ENCODE peak calls at places on chromosomes 2 and 18, in eight cellular contexts. J, X, L, O, B, G, N and I are unnamed samples.

GRCh38 chr18:74310411-74310810 is 5.2 kb upstream of the C18orf63 start:
- DNase-seq in X (no peak), B (no peak), L (no peak), G (no peak), J (peak; percentile 58), N (no peak), O (no peak), I (peak; percentile 75)

GRCh38 chr2:134206573-134206972 is 47.3 kb upstream of the MGAT5 start:
- DNase-seq in J (peak; percentile 68), X (no peak), O (no peak), L (no peak), N (peak; percentile 62), G (no peak), B (peak; percentile 35), I (peak; percentile 69)

GRCh38 chr2:86223682-86224560 is 24.7 kb downstream of the MRPL35 start:
- DNase-seq in G (no peak), B (no peak), L (no peak), J (peak; percentile 46), N (no peak), O (no peak), X (no peak), I (peak; percentile 35)

GRCh38 chr18:45785015-45785597 is 40.4 kb upstream of the SIGLEC15 start:
- DNase-seq in L (no peak), G (no peak), J (peak; percentile 46), O (no peak), X (no peak), B (peak; percentile 30), N (no peak), I (peak; percentile 68)

GRCh38 chr2:73366060-73366459 is 19.6 kb upstream of the ALMS1 start:
- DNase-seq in X (no peak), B (no peak), G (no peak), N (no peak), L (no peak), O (no peak), J (no peak), I (no peak)

GRCh38 chr2:27723372-27724144 is 48.0 kb upstream of the MRPL33 start:
- DNase-seq in N (peak; percentile 70), L (peak; percentile 57), B (peak; percentile 75), G (no peak), J (peak; percentile 79), O (peak; percentile 83), X (peak; percentile 80), I (peak; percentile 86)

GRCh38 chr18:74652392-74652988 is 54.8 kb downstream of the ZNF407 start:
- DNase-seq in G (no peak), N (no peak), J (peak; percentile 49), X (no peak), O (peak; percentile 19), L (no peak), B (no peak), I (peak; percentile 81)

GRCh38 chr2:234611209-234611608 is 114.3 kb upstream of the ARL4C start:
- DNase-seq in N (no peak), J (no peak), L (no peak), G (no peak), B (no peak), O (peak; percentile 6), X (no peak), I (peak; percentile 20)

GRCh38 chr2:26706616-26707473 is 14.3 kb downstream of the KCNK3 start:
- DNase-seq in N (no peak), G (no peak), B (peak; percentile 33), L (no peak), O (no peak), J (no peak), X (no peak), I (peak; percentile 27)

GRCh38 chr2:185472574-185472973 is 266.0 kb upstream of the FSIP2 start:
- DNase-seq in O (no peak), X (no peak), B (no peak), G (no peak), J (no peak), L (no peak), N (no peak), I (no peak)

GRCh38 chr2:225270861-225271260 is 128.6 kb upstream of the NYAP2 start:
- DNase-seq in O (peak; percentile 32), J (peak; percentile 43), N (no peak), B (no peak), G (no peak), X (no peak), L (no peak), I (peak; percentile 82)

GRCh38 chr2:175203621-175204496 is 22.3 kb upstream of the ATP5MC3 start:
- DNase-seq in X (no peak), L (no peak), J (peak; percentile 40), G (no peak), O (peak; percentile 21), N (peak; percentile 29), B (peak; percentile 20), I (peak; percentile 78)

GRCh38 chr2:37171624-37171950 is 14.8 kb upstream of the EIF2AK2 start:
- DNase-seq in J (no peak), X (no peak), G (no peak), N (no peak), B (no peak), O (no peak), L (no peak), I (no peak)

GRCh38 chr2:238702691-238703415 is 145.0 kb upstream of the TWIST2 start:
- DNase-seq in X (peak; percentile 11), O (no peak), J (no peak), N (no peak), G (no peak), B (peak; percentile 32), L (no peak), I (no peak)

GRCh38 chr2:96856776-96857673 is 791 bp downstream of the ANKRD39 start:
- DNase-seq in X (peak; percentile 40), N (no peak), G (no peak), B (peak; percentile 23), O (no peak), J (no peak), L (no peak), I (peak; percentile 24)

GRCh38 chr2:134823832-134824231 is 14.6 kb upstream of the ACMSD start:
- DNase-seq in L (no peak), N (no peak), G (no peak), X (no peak), O (no peak), B (no peak), J (no peak), I (no peak)

GRCh38 chr2:54660752-54661151 is 62.7 kb upstream of the EML6 start:
- DNase-seq in X (no peak), B (no peak), O (no peak), G (no peak), L (no peak), J (no peak), N (no peak), I (no peak)

GRCh38 chr2:204898928-204899640 is 353.8 kb downstream of the PARD3B start:
- DNase-seq in B (no peak), N (no peak), J (peak; percentile 41), O (no peak), L (no peak), G (no peak), X (no peak), I (no peak)

GRCh38 chr2:230347659-230348305 is 20.8 kb downstream of the SP140L start:
- DNase-seq in X (no peak), O (no peak), L (no peak), N (no peak), J (no peak), G (no peak), B (no peak), I (peak; percentile 60)

GRCh38 chr2:126900646-126901319 is 2.1 kb downstream of the TEX51 start:
- DNase-seq in B (no peak), J (no peak), G (no peak), O (no peak), X (no peak), L (no peak), N (no peak), I (no peak)

GRCh38 chr2:75068546-75068945 is 110.1 kb downstream of the POLE4 start:
- DNase-seq in O (no peak), B (no peak), G (no peak), L (no peak), X (no peak), N (no peak), J (no peak), I (peak; percentile 22)

GRCh38 chr18:77495079-77495478 is 245.4 kb downstream of the GALR1 start:
- DNase-seq in X (no peak), L (no peak), B (no peak), O (no peak), J (no peak), G (no peak), N (no peak), I (no peak)

GRCh38 chr2:54455584-54456525 is at the start of gene SPTBN1:
- DNase-seq in N (peak; percentile 87), G (no peak), J (peak; percentile 93), X (peak; percentile 95), O (peak; percentile 76), B (peak; percentile 95), L (peak; percentile 87), I (peak; percentile 96)

GRCh38 chr2:83196225-83196624 is 1262.9 kb downstream of the SUCLG1 start:
- DNase-seq in X (no peak), B (no peak), O (no peak), J (peak; percentile 30), L (no peak), G (no peak), N (no peak), I (peak; percentile 77)

GRCh38 chr2:127953128-127953718 is 67.5 kb upstream of the AMMECR1L start:
- DNase-seq in J (no peak), G (no peak), X (no peak), L (no peak), O (no peak), N (peak; percentile 54), B (peak; percentile 59), I (peak; percentile 67)
- H3K4me3 ChIP-seq in J (no peak overlapping the region), G (no peak overlapping the region), X (no peak overlapping the region), L (no peak overlapping the region), O (no peak overlapping the region), N (no peak overlapping the region), B (no peak overlapping the region), I (no peak overlapping the region)

GRCh38 chr2:88836351-88836750 is 144.9 kb downstream of the RPIA start:
- DNase-seq in X (no peak), B (no peak), N (no peak), O (no peak), G (no peak), J (no peak), L (no peak), I (no peak)
- H3K4me3 ChIP-seq in X (no peak overlapping the region), B (no peak overlapping the region), N (no peak overlapping the region), O (no peak overlapping the region), G (no peak overlapping the region), J (no peak overlapping the region), L (no peak overlapping the region), I (no peak overlapping the region)

DNA sequence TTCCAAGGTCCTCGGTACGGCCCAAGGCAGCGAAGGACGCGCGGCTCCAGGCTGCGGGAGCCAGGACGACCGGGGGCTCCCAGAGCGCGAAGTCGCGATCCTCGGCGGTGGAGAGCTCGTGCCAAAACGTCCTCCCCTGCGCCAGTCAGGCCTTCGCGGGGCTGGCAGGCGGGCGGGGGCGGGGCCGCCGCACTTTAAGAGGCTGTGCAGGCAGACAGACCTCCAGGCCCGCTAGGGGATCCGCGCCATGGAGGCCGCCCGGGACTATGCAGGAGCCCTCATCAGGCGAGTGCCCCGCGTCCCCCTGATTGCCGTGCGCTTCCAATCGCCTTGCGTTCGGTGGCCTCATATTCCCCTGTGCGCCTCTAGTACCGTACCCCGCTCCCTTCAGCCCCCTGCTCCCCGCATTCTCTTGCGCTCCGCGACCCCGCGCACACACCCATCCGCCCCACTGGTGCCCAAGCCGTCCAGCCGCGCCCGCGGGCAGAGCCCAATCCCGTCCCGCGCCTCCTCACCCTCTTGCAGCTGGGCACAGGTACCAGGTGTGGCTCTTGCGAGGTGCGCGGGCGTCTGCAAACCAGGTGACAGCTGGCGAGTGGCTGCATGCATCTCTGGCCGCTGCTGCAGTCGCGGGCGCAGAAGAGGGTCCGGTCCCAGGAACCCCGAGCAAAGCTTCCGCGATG is at the start of gene CIDEA:
- DNase-seq in B (no peak), O (no peak), L (no peak), N (no peak), G (no peak), J (no peak), X (no peak), I (no peak)
- H3K4me3 ChIP-seq in B (peak within 1 kb of the TSS; percentile 30), O (peak within 1 kb of the TSS; percentile 30), L (peak within 1 kb of the TSS; percentile 47), N (peak within 1 kb of the TSS; percentile 53), G (peak within 1 kb of the TSS; percentile 59), J (peak within 1 kb of the TSS; percentile 29), X (peak within 1 kb of the TSS; percentile 9), I (peak within 1 kb of the TSS; percentile 39)

GRCh38 chr2:45167885-45168284 is 158.6 kb upstream of the SIX2 start:
- DNase-seq in X (no peak), L (no peak), B (no peak), N (no peak), O (no peak), J (no peak), G (no peak), I (no peak)
- H3K4me3 ChIP-seq in X (no peak overlapping the region), L (no peak overlapping the region), B (no peak overlapping the region), N (no peak overlapping the region), O (peak overlapping the region; percentile 78), J (no peak overlapping the region), G (no peak overlapping the region), I (no peak overlapping the region)